ENCODE peak calls at places on chromosomes 12 and 14, in four cellular contexts. K, L, C and P are unnamed samples.

GRCh38 chr12:40010899-40011774 is 94.7 kb downstream of the SLC2A13 start:
- DNase-seq in K (peak), L (peak), C (peak), P (peak)

GRCh38 chr12:6425588-6426531 is 18.9 kb upstream of the CD27 start:
- DNase-seq in K (no peak), L (no peak), C (no peak), P (peak)

GRCh38 chr12:34400986-34401658 is 378.8 kb downstream of the ALG10 start:
- DNase-seq in K (no peak), L (peak), C (peak), P (no peak)

GRCh38 chr12:32502693-32503510 is 103.5 kb downstream of the FGD4 start:
- DNase-seq in K (no peak), L (no peak), C (no peak), P (peak)

GRCh38 chr14:103581954-103582703 is 19.4 kb downstream of the COA8 start:
- DNase-seq in K (no peak), L (no peak), C (no peak), P (peak)

GRCh38 chr14:81474156-81474492 is 59.5 kb downstream of the SEL1L start:
- DNase-seq in K (no peak), L (no peak), C (no peak), P (no peak)

GRCh38 chr14:29144598-29144997 is 378.0 kb downstream of the FOXG1 start:
- DNase-seq in K (no peak), L (no peak), C (no peak), P (no peak)

GRCh38 chr14:30389134-30389900 is 169.6 kb upstream of the G2E3 start:
- DNase-seq in K (no peak), L (no peak), C (no peak), P (no peak)

GRCh38 chr14:42869681-42870080 is 1263.0 kb downstream of the LRFN5 start:
- DNase-seq in K (no peak), L (no peak), C (no peak), P (no peak)

GRCh38 chr14:64409509-64409908 is 21.4 kb downstream of the MTHFD1 start:
- DNase-seq in K (no peak), L (no peak), C (no peak), P (no peak)

GRCh38 chr12:90974286-90974685 is 19.3 kb upstream of the CCER1 start:
- DNase-seq in K (no peak), L (no peak), C (no peak), P (no peak)

GRCh38 chr14:83071888-83072501 is 1538.3 kb upstream of the SEL1L start:
- DNase-seq in K (no peak), L (no peak), C (no peak), P (peak)

GRCh38 chr14:95514131-95515079 is 2.0 kb downstream of the SYNE3 start:
- DNase-seq in K (no peak), L (no peak), C (no peak), P (no peak)

GRCh38 chr14:60188115-60188514 is 22.9 kb upstream of the DHRS7 start:
- DNase-seq in K (no peak), L (no peak), C (no peak), P (peak)

GRCh38 chr12:47356129-47356622 is 276.4 kb upstream of the AMIGO2 start:
- DNase-seq in K (no peak), L (no peak), C (no peak), P (peak)

GRCh38 chr14:51018521-51018920 is 74.2 kb upstream of the PYGL start:
- DNase-seq in K (no peak), L (no peak), C (no peak), P (no peak)

GRCh38 chr12:93456077-93456476 is 11.2 kb upstream of the MRPL42 start:
- DNase-seq in K (no peak), L (no peak), C (no peak), P (no peak)

GRCh38 chr12:108516511-108517275 is 1.6 kb downstream of the FICD start:
- DNase-seq in K (no peak), L (no peak), C (no peak), P (peak)

GRCh38 chr12:15074351-15074750 is 101.5 kb downstream of the PDE6H start:
- DNase-seq in K (no peak), L (no peak), C (no peak), P (no peak)

GRCh38 chr14:74848768-74849167 is 27.2 kb downstream of the PROX2 start:
- DNase-seq in K (no peak), L (no peak), C (no peak), P (peak)

GRCh38 chr12:53234236-53234635 is 2.2 kb upstream of the RARG start:
- DNase-seq in K (no peak), L (peak), C (no peak), P (no peak)

GRCh38 chr14:80844872-80845271 is 96.7 kb downstream of the CEP128 start:
- DNase-seq in K (no peak), L (no peak), C (no peak), P (no peak)

GRCh38 chr12:168201-168600 is 45.8 kb downstream of the SLC6A12 start:
- DNase-seq in K (no peak), L (no peak), C (no peak), P (no peak)

GRCh38 chr12:117884161-117884560 is 84.6 kb downstream of the KSR2 start:
- DNase-seq in K (no peak), L (no peak), C (no peak), P (no peak)

GRCh38 chr14:74018704-74019407 is at the start of the genes BBOF1 and ENTPD5:
- DNase-seq in K (peak), L (peak), C (peak), P (peak)

GRCh38 chr14:64937821-64938193 is 4.7 kb downstream of the GPX2 start:
- DNase-seq in K (peak), L (no peak), C (no peak), P (no peak)

DNA sequence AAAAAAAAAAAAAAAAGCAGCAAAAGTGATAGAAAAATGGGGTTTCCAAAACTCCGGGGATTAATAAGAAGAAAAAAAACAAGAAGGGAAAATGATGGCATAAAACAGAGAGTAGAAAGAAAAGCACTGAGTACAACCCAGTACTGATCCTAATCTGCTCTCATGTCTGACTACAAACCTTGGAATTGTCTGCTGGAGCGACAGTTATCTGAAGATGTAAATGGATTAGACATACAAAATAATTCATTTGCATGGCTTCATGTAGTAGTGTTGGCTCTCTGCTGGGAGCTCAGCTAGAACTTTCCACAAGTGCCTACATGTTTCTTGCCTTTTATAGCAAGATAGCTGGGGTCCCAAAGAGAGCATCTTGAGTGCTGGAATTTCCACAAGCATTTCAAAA is 34.2 kb downstream of the ZCRB1 start:
- DNase-seq in K (no peak), L (no peak), C (no peak), P (no peak)
- TF ChIP-seq MAX in K (no peak), L (no peak), C (no peak), P (no peak)

GRCh38 chr12:29609431-29610215 is 112.1 kb upstream of the OVCH1 start:
- DNase-seq in K (no peak), L (no peak), C (no peak), P (no peak)

GRCh38 chr12:29611906-29612305 is 114.4 kb upstream of the OVCH1 start:
- DNase-seq in K (no peak), L (no peak), C (no peak), P (no peak)

GRCh38 chr12:29614926-29615325 is 117.4 kb upstream of the OVCH1 start:
- DNase-seq in K (no peak), L (no peak), C (no peak), P (no peak)

GRCh38 chr12:29610473-29611174 is 113.1 kb upstream of the OVCH1 start:
- DNase-seq in K (no peak), L (no peak), C (no peak), P (no peak)

GRCh38 chr12:29612912-29613311 is 115.4 kb upstream of the OVCH1 start:
- DNase-seq in K (no peak), L (no peak), C (no peak), P (no peak)
- TF ChIP-seq MAX in K (no peak), L (no peak), C (no peak), P (no peak)

GRCh38 chr14:23694085-23694975 is 58.2 kb downstream of the DHRS2 start:
- DNase-seq in K (no peak), L (peak), C (no peak), P (peak)
- TF ChIP-seq MAX in K (no peak), L (peak), C (no peak), P (no peak)

GRCh38 chr12:19223695-19224094 is 94.2 kb downstream of the PLEKHA5 start:
- DNase-seq in K (no peak), L (no peak), C (no peak), P (no peak)

GRCh38 chr12:19223018-19223417 is 93.5 kb downstream of the PLEKHA5 start:
- DNase-seq in K (peak), L (no peak), C (no peak), P (peak)

GRCh38 chr12:19222566-19222965 is 93.0 kb downstream of the PLEKHA5 start:
- DNase-seq in K (no peak), L (no peak), C (no peak), P (no peak)

GRCh38 chr12:19220861-19221466 is 91.4 kb downstream of the PLEKHA5 start:
- DNase-seq in K (no peak), L (no peak), C (no peak), P (no peak)

GRCh38 chr12:19220205-19220604 is 90.7 kb downstream of the PLEKHA5 start:
- DNase-seq in K (no peak), L (no peak), C (peak), P (no peak)
- TF ChIP-seq MAX in K (no peak), L (no peak), C (no peak), P (no peak)

GRCh38 chr14:38145142-38145541 is 62.6 kb upstream of the SSTR1 start:
- DNase-seq in K (no peak), L (no peak), C (no peak), P (no peak)

DNA sequence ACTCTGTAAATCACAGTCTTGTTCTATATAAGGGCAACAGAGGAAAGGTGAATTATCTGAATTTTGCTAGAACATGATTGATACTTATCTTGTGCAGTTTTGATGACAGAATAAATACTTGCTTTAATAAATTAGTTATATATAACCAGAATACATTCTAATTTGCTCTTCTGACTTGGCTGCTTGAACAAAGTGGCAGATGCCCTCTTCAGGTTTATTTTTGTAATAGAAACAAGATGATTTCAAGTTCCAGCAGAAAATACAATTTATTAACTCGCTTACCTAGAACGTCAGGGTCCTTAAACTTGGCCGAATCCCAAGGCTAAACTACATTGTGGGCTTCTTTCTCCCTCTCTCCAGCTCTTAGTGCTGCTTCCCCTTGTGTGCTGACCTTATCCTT is 57.6 kb upstream of the SSTR1 start:
- DNase-seq in K (no peak), L (no peak), C (no peak), P (no peak)
- TF ChIP-seq MAX in K (no peak), L (no peak), C (no peak), P (no peak)

GRCh38 chr12:99852666-99853065 is 132.1 kb downstream of the ANKS1B start:
- DNase-seq in K (no peak), L (peak), C (no peak), P (peak)

GRCh38 chr12:99847936-99848335 is 136.8 kb downstream of the ANKS1B start:
- DNase-seq in K (no peak), L (no peak), C (no peak), P (no peak)
- TF ChIP-seq MAX in K (no peak), L (no peak), C (no peak), P (no peak)